ENCODE peak calls at places on chromosomes 1 and 21, in eight cellular contexts. One of them, this sample, is unnamed. For H3K4me1, the result is how much of the 10 kb centered on the place peaks cover.

GRCh38 chr1:109914587-109915240 is 4.1 kb downstream of the CSF1 start:
- DNase-seq in IMR-90: peak
- DNase-seq in DND-41: no peak
- DNase-seq in mesendoderm: no peak
- DNase-seq in astrocyte: no peak
- DNase-seq in MM.1S: no peak
- DNase-seq in endothelial cell of umbilical vein: no peak
- DNase-seq in A549: no peak
- DNase-seq in this sample: peak

GRCh38 chr1:96313216-96313615 is 408.4 kb upstream of the PTBP2 start:
- DNase-seq in MM.1S: no peak
- DNase-seq in endothelial cell of umbilical vein: peak
- DNase-seq in mesendoderm: no peak
- DNase-seq in IMR-90: peak
- DNase-seq in DND-41: no peak
- DNase-seq in A549: no peak
- DNase-seq in astrocyte: peak
- DNase-seq in this sample: peak

GRCh38 chr1:168585937-168586336 is 9.5 kb downstream of the XCL1 start:
- DNase-seq in DND-41: no peak
- DNase-seq in MM.1S: no peak
- DNase-seq in A549: no peak
- DNase-seq in endothelial cell of umbilical vein: no peak
- DNase-seq in IMR-90: no peak
- DNase-seq in mesendoderm: no peak
- DNase-seq in astrocyte: no peak
- DNase-seq in this sample: no peak

GRCh38 chr1:111833334-111833733 is 77.6 kb downstream of the DDX20 start:
- DNase-seq in astrocyte: peak
- DNase-seq in IMR-90: peak
- DNase-seq in DND-41: peak
- DNase-seq in mesendoderm: peak
- DNase-seq in MM.1S: no peak
- DNase-seq in endothelial cell of umbilical vein: no peak
- DNase-seq in A549: no peak
- DNase-seq in this sample: no peak

GRCh38 chr1:93694039-93694438 is 12.4 kb upstream of the BCAR3 start:
- DNase-seq in DND-41: no peak
- DNase-seq in MM.1S: no peak
- DNase-seq in mesendoderm: no peak
- DNase-seq in IMR-90: no peak
- DNase-seq in endothelial cell of umbilical vein: peak
- DNase-seq in A549: peak
- DNase-seq in astrocyte: no peak
- DNase-seq in this sample: no peak

GRCh38 chr1:223726380-223727001 is 14.2 kb downstream of the CAPN2 start:
- DNase-seq in astrocyte: peak
- DNase-seq in IMR-90: peak
- DNase-seq in endothelial cell of umbilical vein: peak
- DNase-seq in A549: peak
- DNase-seq in mesendoderm: peak
- DNase-seq in DND-41: peak
- DNase-seq in MM.1S: peak
- DNase-seq in this sample: peak

GRCh38 chr1:213604477-213604876 is 383.3 kb upstream of the PROX1 start:
- DNase-seq in A549: no peak
- DNase-seq in mesendoderm: no peak
- DNase-seq in DND-41: no peak
- DNase-seq in endothelial cell of umbilical vein: no peak
- DNase-seq in MM.1S: no peak
- DNase-seq in IMR-90: no peak
- DNase-seq in astrocyte: no peak
- DNase-seq in this sample: no peak

GRCh38 chr1:230170610-230171009 is 103.6 kb downstream of the GALNT2 start:
- DNase-seq in endothelial cell of umbilical vein: no peak
- DNase-seq in A549: no peak
- DNase-seq in MM.1S: no peak
- DNase-seq in mesendoderm: no peak
- DNase-seq in IMR-90: peak
- DNase-seq in DND-41: no peak
- DNase-seq in astrocyte: no peak
- DNase-seq in this sample: no peak

GRCh38 chr1:165454211-165454610 is 9.3 kb upstream of the RXRG start:
- DNase-seq in astrocyte: no peak
- DNase-seq in MM.1S: no peak
- DNase-seq in IMR-90: no peak
- DNase-seq in mesendoderm: no peak
- DNase-seq in A549: no peak
- DNase-seq in DND-41: no peak
- DNase-seq in endothelial cell of umbilical vein: no peak
- DNase-seq in this sample: no peak

GRCh38 chr1:59520759-59521442 is 224.0 kb downstream of the FGGY start:
- DNase-seq in DND-41: no peak
- DNase-seq in A549: no peak
- DNase-seq in MM.1S: no peak
- DNase-seq in mesendoderm: no peak
- DNase-seq in IMR-90: peak
- DNase-seq in astrocyte: peak
- DNase-seq in endothelial cell of umbilical vein: peak
- DNase-seq in this sample: peak

GRCh38 chr1:20980051-20980450 is 192.9 kb upstream of the HP1BP3 start:
- DNase-seq in mesendoderm: no peak
- DNase-seq in MM.1S: no peak
- DNase-seq in DND-41: no peak
- DNase-seq in IMR-90: peak
- DNase-seq in endothelial cell of umbilical vein: no peak
- DNase-seq in A549: no peak
- DNase-seq in astrocyte: no peak
- DNase-seq in this sample: no peak

GRCh38 chr1:68010094-68010493 is 40.3 kb downstream of the DIRAS3 start:
- DNase-seq in mesendoderm: peak
- DNase-seq in MM.1S: no peak
- DNase-seq in DND-41: no peak
- DNase-seq in IMR-90: peak
- DNase-seq in endothelial cell of umbilical vein: peak
- DNase-seq in A549: no peak
- DNase-seq in astrocyte: peak
- DNase-seq in this sample: no peak

GRCh38 chr21:41663805-41664788 is 102.8 kb downstream of the RIPK4 start:
- DNase-seq in endothelial cell of umbilical vein: peak
- DNase-seq in DND-41: no peak
- DNase-seq in A549: peak
- DNase-seq in IMR-90: peak
- DNase-seq in mesendoderm: no peak
- DNase-seq in astrocyte: no peak
- DNase-seq in MM.1S: no peak
- DNase-seq in this sample: no peak

GRCh38 chr1:177611402-177611801 is 358.5 kb downstream of the SEC16B start:
- DNase-seq in endothelial cell of umbilical vein: no peak
- DNase-seq in MM.1S: no peak
- DNase-seq in IMR-90: no peak
- DNase-seq in DND-41: no peak
- DNase-seq in A549: no peak
- DNase-seq in astrocyte: no peak
- DNase-seq in mesendoderm: no peak
- DNase-seq in this sample: no peak

GRCh38 chr1:96845464-96845863 is 123.9 kb downstream of the PTBP2 start:
- DNase-seq in IMR-90: no peak
- DNase-seq in DND-41: peak
- DNase-seq in mesendoderm: peak
- DNase-seq in endothelial cell of umbilical vein: peak
- DNase-seq in astrocyte: no peak
- DNase-seq in A549: peak
- DNase-seq in MM.1S: no peak
- DNase-seq in this sample: peak

GRCh38 chr1:89466307-89466925 is 58.2 kb upstream of the LRRC8B start:
- DNase-seq in astrocyte: no peak
- DNase-seq in MM.1S: no peak
- DNase-seq in mesendoderm: no peak
- DNase-seq in endothelial cell of umbilical vein: no peak
- DNase-seq in A549: no peak
- DNase-seq in IMR-90: no peak
- DNase-seq in DND-41: no peak
- DNase-seq in this sample: no peak

GRCh38 chr1:218467101-218467728 is 122.1 kb downstream of the TGFB2 start:
- DNase-seq in IMR-90: peak
- DNase-seq in MM.1S: no peak
- DNase-seq in mesendoderm: no peak
- DNase-seq in astrocyte: peak
- DNase-seq in endothelial cell of umbilical vein: no peak
- DNase-seq in DND-41: no peak
- DNase-seq in A549: no peak
- DNase-seq in this sample: no peak

GRCh38 chr1:32733573-32734321 is 31.2 kb upstream of the SYNC start:
- DNase-seq in endothelial cell of umbilical vein: no peak
- DNase-seq in DND-41: no peak
- DNase-seq in mesendoderm: peak
- DNase-seq in MM.1S: no peak
- DNase-seq in IMR-90: peak
- DNase-seq in A549: no peak
- DNase-seq in astrocyte: peak
- DNase-seq in this sample: peak

GRCh38 chr21:40732998-40733397 is 114.0 kb downstream of the DSCAM start:
- DNase-seq in MM.1S: no peak
- DNase-seq in DND-41: no peak
- DNase-seq in A549: no peak
- DNase-seq in mesendoderm: no peak
- DNase-seq in endothelial cell of umbilical vein: no peak
- DNase-seq in astrocyte: no peak
- DNase-seq in IMR-90: no peak
- DNase-seq in this sample: no peak

GRCh38 chr21:31343680-31344480 is at the start of gene TIAM1:
- DNase-seq in MM.1S: no peak
- DNase-seq in endothelial cell of umbilical vein: no peak
- DNase-seq in IMR-90: peak
- DNase-seq in astrocyte: peak
- DNase-seq in mesendoderm: peak
- DNase-seq in DND-41: no peak
- DNase-seq in A549: peak
- DNase-seq in this sample: peak

GRCh38 chr1:180028864-180029263 is 74.3 kb downstream of the CEP350 start:
- DNase-seq in A549: no peak
- DNase-seq in astrocyte: no peak
- DNase-seq in endothelial cell of umbilical vein: no peak
- DNase-seq in IMR-90: no peak
- DNase-seq in DND-41: no peak
- DNase-seq in mesendoderm: no peak
- DNase-seq in MM.1S: peak
- DNase-seq in this sample: no peak

GRCh38 chr1:117164209-117164608 is 42.7 kb upstream of the TRIM45 start:
- DNase-seq in DND-41: no peak
- DNase-seq in A549: no peak
- DNase-seq in endothelial cell of umbilical vein: no peak
- DNase-seq in mesendoderm: no peak
- DNase-seq in IMR-90: no peak
- DNase-seq in astrocyte: no peak
- DNase-seq in MM.1S: no peak
- DNase-seq in this sample: no peak
- H3K4me1 ChIP-seq in DND-41: under half
- H3K4me1 ChIP-seq in A549: under half
- H3K4me1 ChIP-seq in endothelial cell of umbilical vein: under half
- H3K4me1 ChIP-seq in mesendoderm: under half
- H3K4me1 ChIP-seq in IMR-90: under half
- H3K4me1 ChIP-seq in astrocyte: under half
- H3K4me1 ChIP-seq in MM.1S: under half
- H3K4me1 ChIP-seq in this sample: under half

GRCh38 chr21:33189845-33190244 is 39.9 kb upstream of the IFNAR2 start:
- DNase-seq in A549: no peak
- DNase-seq in mesendoderm: no peak
- DNase-seq in IMR-90: no peak
- DNase-seq in astrocyte: no peak
- DNase-seq in DND-41: no peak
- DNase-seq in MM.1S: no peak
- DNase-seq in endothelial cell of umbilical vein: no peak
- DNase-seq in this sample: no peak
- H3K4me2 ChIP-seq in A549: no peak
- H3K4me2 ChIP-seq in mesendoderm: no peak
- H3K4me2 ChIP-seq in IMR-90: no peak
- H3K4me2 ChIP-seq in astrocyte: no peak
- H3K4me2 ChIP-seq in DND-41: no peak
- H3K4me2 ChIP-seq in MM.1S: no peak
- H3K4me2 ChIP-seq in endothelial cell of umbilical vein: no peak
- H3K4me2 ChIP-seq in this sample: no peak

GRCh38 chr1:173407846-173408245 is 69.3 kb upstream of the PRDX6 start:
- DNase-seq in MM.1S: no peak
- DNase-seq in A549: no peak
- DNase-seq in mesendoderm: no peak
- DNase-seq in DND-41: no peak
- DNase-seq in astrocyte: no peak
- DNase-seq in IMR-90: no peak
- DNase-seq in endothelial cell of umbilical vein: no peak
- DNase-seq in this sample: no peak
- H3K4me1 ChIP-seq in MM.1S: under half
- H3K4me1 ChIP-seq in A549: under half
- H3K4me1 ChIP-seq in mesendoderm: under half
- H3K4me1 ChIP-seq in DND-41: under half
- H3K4me1 ChIP-seq in astrocyte: under half
- H3K4me1 ChIP-seq in IMR-90: under half
- H3K4me1 ChIP-seq in endothelial cell of umbilical vein: under half
- H3K4me1 ChIP-seq in this sample: under half

DNA sequence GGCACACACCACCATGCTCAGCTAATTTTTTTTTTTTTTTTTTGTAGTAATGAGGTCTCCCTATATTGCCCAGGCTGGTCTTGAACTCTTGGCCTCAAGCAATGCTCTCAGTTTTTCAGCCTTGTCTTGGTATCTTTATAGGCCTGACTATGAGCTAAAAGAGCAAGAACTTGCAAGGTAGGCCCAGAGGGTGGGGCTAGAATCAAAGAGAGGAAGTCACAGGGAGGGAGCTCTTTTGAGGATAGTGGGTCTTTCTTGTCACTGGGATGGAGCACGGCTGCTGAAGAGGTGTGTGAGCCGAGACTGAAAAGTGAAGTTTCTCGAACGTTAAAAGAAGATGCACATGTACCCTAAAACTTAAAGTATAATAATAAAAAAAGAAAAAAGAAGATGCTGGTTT is 260.0 kb upstream of the BEND5 start:
- DNase-seq in MM.1S: no peak
- DNase-seq in DND-41: no peak
- DNase-seq in A549: no peak
- DNase-seq in mesendoderm: peak
- DNase-seq in endothelial cell of umbilical vein: no peak
- DNase-seq in astrocyte: no peak
- DNase-seq in IMR-90: no peak
- DNase-seq in this sample: no peak
- H3K4me2 ChIP-seq in MM.1S: no peak
- H3K4me2 ChIP-seq in DND-41: no peak
- H3K4me2 ChIP-seq in A549: no peak
- H3K4me2 ChIP-seq in mesendoderm: no peak
- H3K4me2 ChIP-seq in endothelial cell of umbilical vein: no peak
- H3K4me2 ChIP-seq in astrocyte: no peak
- H3K4me2 ChIP-seq in IMR-90: no peak
- H3K4me2 ChIP-seq in this sample: no peak

GRCh38 chr1:203630697-203631096 is 4.1 kb downstream of the ATP2B4 start:
- DNase-seq in astrocyte: no peak
- DNase-seq in endothelial cell of umbilical vein: peak
- DNase-seq in IMR-90: no peak
- DNase-seq in DND-41: no peak
- DNase-seq in MM.1S: no peak
- DNase-seq in mesendoderm: no peak
- DNase-seq in A549: no peak
- DNase-seq in this sample: no peak
- H3K4me1 ChIP-seq in astrocyte: under half
- H3K4me1 ChIP-seq in endothelial cell of umbilical vein: half or more
- H3K4me1 ChIP-seq in IMR-90: under half
- H3K4me1 ChIP-seq in DND-41: under half
- H3K4me1 ChIP-seq in MM.1S: under half
- H3K4me1 ChIP-seq in mesendoderm: under half
- H3K4me1 ChIP-seq in A549: under half
- H3K4me1 ChIP-seq in this sample: under half